ENCODE peak calls at places on chromosome 4, in ten cellular contexts. Y is NB4, E is pancreas, N is AG10803, Z is body of pancreas, T is epithelial cell of proximal tubule, A is tibial artery, O is choroid plexus epithelial cell, K is cardiac muscle cell, P is HepG2. R is an unnamed sample.

GRCh38 chr4:80199004-80199579 is 1.8 kb downstream of the PRDM8 start:
- DNase-seq in E (no peak), Y (no peak), T (no peak), Z (no peak), O (no peak), P (no peak), A (no peak), K (no peak), N (no peak), R (no peak)

GRCh38 chr4:157896726-157897125 is 276.1 kb downstream of the GASK1B start:
- DNase-seq in T (no peak), P (no peak), E (no peak), N (no peak), K (no peak), Z (no peak), O (no peak), Y (no peak), A (no peak), R (no peak)

GRCh38 chr4:149781150-149781549 is 34.5 kb downstream of the IQCM start:
- DNase-seq in Y (peak), P (no peak), E (no peak), N (peak), T (no peak), O (peak), K (peak), Z (no peak), A (no peak), R (peak)

GRCh38 chr4:2141762-2142520 is 82.8 kb downstream of the NAT8L start:
- DNase-seq in Y (no peak), O (peak), Z (no peak), A (no peak), E (no peak), T (no peak), N (no peak), K (peak), P (no peak), R (no peak)

GRCh38 chr4:89000844-89001360 is 56.1 kb downstream of the FAM13A start:
- DNase-seq in Y (peak), P (peak), O (peak), Z (peak), A (no peak), E (no peak), N (peak), T (peak), K (peak), R (peak)

GRCh38 chr4:74125072-74125471 is 26.1 kb upstream of the CXCL2 start:
- DNase-seq in T (no peak), A (no peak), E (no peak), O (no peak), P (no peak), Z (no peak), Y (no peak), N (no peak), K (no peak), R (no peak)

GRCh38 chr4:73718375-73719373 is 21.7 kb upstream of the CXCL8 start:
- DNase-seq in Y (peak), T (peak), N (peak), P (no peak), Z (no peak), A (no peak), K (no peak), O (no peak), E (no peak), R (no peak)

GRCh38 chr4:165378763-165379631 is at the start of gene CPE:
- DNase-seq in Y (peak), A (peak), P (peak), E (peak), N (peak), T (no peak), O (peak), K (peak), Z (peak), R (peak)

GRCh38 chr4:85898236-85898635 is 423.3 kb downstream of the ARHGAP24 start:
- DNase-seq in K (no peak), N (no peak), Y (no peak), E (no peak), Z (no peak), P (no peak), T (peak), O (no peak), A (no peak), R (no peak)

GRCh38 chr4:118849867-118850812 is 14.2 kb upstream of the SEC24D start:
- DNase-seq in E (no peak), P (no peak), Z (no peak), A (no peak), O (peak), T (no peak), K (peak), N (no peak), Y (peak), R (peak)

GRCh38 chr4:30768278-30768677 is 48.1 kb downstream of the PCDH7 start:
- DNase-seq in T (no peak), Y (no peak), E (no peak), K (no peak), P (no peak), A (no peak), O (peak), N (no peak), Z (no peak), R (no peak)

GRCh38 chr4:83342476-83342875 is 7.8 kb upstream of the HPSE start:
- DNase-seq in O (peak), Z (no peak), T (no peak), P (no peak), A (no peak), E (no peak), Y (no peak), N (peak), K (peak), R (no peak)

GRCh38 chr4:128663325-128663724 is 146.2 kb upstream of the JADE1 start:
- DNase-seq in Y (no peak), N (no peak), P (no peak), O (no peak), T (no peak), K (no peak), E (no peak), A (no peak), Z (peak), R (no peak)

GRCh38 chr4:94757192-94758140 is at the start of gene BMPR1B:
- DNase-seq in O (peak), N (peak), A (no peak), K (peak), Z (peak), Y (no peak), E (peak), T (no peak), P (no peak), R (peak)

GRCh38 chr4:16085822-16086221 is 2.0 kb upstream of the PROM1 start:
- DNase-seq in E (no peak), K (no peak), O (no peak), Y (no peak), P (no peak), T (no peak), A (no peak), N (no peak), Z (no peak), R (no peak)

GRCh38 chr4:138892483-138893386 is 122.8 kb upstream of the NOCT start:
- DNase-seq in A (no peak), Z (no peak), N (peak), P (no peak), T (no peak), Y (no peak), O (no peak), K (no peak), E (no peak), R (no peak)

GRCh38 chr4:89712141-89712540 is 124.8 kb downstream of the SNCA start:
- DNase-seq in Y (no peak), K (peak), Z (no peak), N (peak), T (no peak), O (peak), P (no peak), A (no peak), E (no peak), R (peak)

GRCh38 chr4:110900206-110900769 is 277.4 kb upstream of the PITX2 start:
- DNase-seq in Z (no peak), P (no peak), T (peak), K (no peak), Y (no peak), A (no peak), N (peak), E (no peak), O (peak), R (peak)

GRCh38 chr4:39758176-39758575 is 60.2 kb downstream of the UBE2K start:
- DNase-seq in Y (no peak), K (no peak), N (no peak), A (no peak), Z (no peak), E (no peak), P (no peak), O (no peak), T (no peak), R (no peak)

GRCh38 chr4:151807220-151807619 is 46.4 kb upstream of the GATB start:
- DNase-seq in K (peak), O (no peak), T (no peak), E (no peak), Z (no peak), Y (no peak), A (no peak), N (peak), P (no peak), R (no peak)

GRCh38 chr4:120725639-120726585 is 196.6 kb downstream of the PRDM5 start:
- DNase-seq in K (no peak), P (no peak), O (no peak), T (peak), A (no peak), Y (no peak), Z (no peak), N (no peak), E (no peak), R (no peak)

GRCh38 chr4:99379571-99379970 is 27.0 kb upstream of the ADH1C start:
- DNase-seq in A (no peak), K (peak), O (peak), P (no peak), E (no peak), Z (no peak), T (no peak), N (peak), Y (no peak), R (no peak)

GRCh38 chr4:95193391-95194224 is 355.2 kb downstream of the UNC5C start:
- DNase-seq in Y (no peak), E (no peak), Z (no peak), K (no peak), P (no peak), N (no peak), T (no peak), O (peak), A (no peak), R (no peak)

GRCh38 chr4:104571341-104571740 is 76.6 kb upstream of the CXXC4 start:
- DNase-seq in Y (no peak), A (no peak), K (no peak), T (peak), Z (no peak), E (no peak), P (no peak), O (no peak), N (no peak), R (no peak)

GRCh38 chr4:113673450-113673849 is 88.1 kb downstream of the CAMK2D start:
- DNase-seq in T (peak), P (no peak), O (peak), Z (no peak), E (no peak), Y (peak), N (no peak), A (no peak), K (no peak), R (no peak)

GRCh38 chr4:17787315-17787714 is 5.9 kb upstream of the FAM184B start:
- DNase-seq in O (peak), P (no peak), Z (no peak), N (no peak), Y (no peak), T (no peak), A (no peak), K (no peak), E (no peak), R (no peak)

GRCh38 chr4:129972257-129972656 is 876.3 kb downstream of the C4orf33 start:
- DNase-seq in Z (no peak), O (no peak), Y (no peak), N (no peak), T (no peak), K (no peak), P (no peak), E (no peak), A (no peak), R (no peak)
- TF ChIP-seq CTCF in Z (no peak), O (no peak), Y (no peak), N (no peak), T (peak), K (no peak), P (peak), E (no peak), A (no peak), R (no peak)

GRCh38 chr4:147780137-147780777 is 48.4 kb downstream of the ARHGAP10 start:
- DNase-seq in T (no peak), Z (no peak), A (peak), O (no peak), K (no peak), E (no peak), Y (peak), P (no peak), N (no peak), R (no peak)
- H3K4me3 ChIP-seq in T (no peak), Z (no peak), A (no peak), O (no peak), K (no peak), E (no peak), Y (no peak), P (no peak), N (no peak), R (no peak)

DNA sequence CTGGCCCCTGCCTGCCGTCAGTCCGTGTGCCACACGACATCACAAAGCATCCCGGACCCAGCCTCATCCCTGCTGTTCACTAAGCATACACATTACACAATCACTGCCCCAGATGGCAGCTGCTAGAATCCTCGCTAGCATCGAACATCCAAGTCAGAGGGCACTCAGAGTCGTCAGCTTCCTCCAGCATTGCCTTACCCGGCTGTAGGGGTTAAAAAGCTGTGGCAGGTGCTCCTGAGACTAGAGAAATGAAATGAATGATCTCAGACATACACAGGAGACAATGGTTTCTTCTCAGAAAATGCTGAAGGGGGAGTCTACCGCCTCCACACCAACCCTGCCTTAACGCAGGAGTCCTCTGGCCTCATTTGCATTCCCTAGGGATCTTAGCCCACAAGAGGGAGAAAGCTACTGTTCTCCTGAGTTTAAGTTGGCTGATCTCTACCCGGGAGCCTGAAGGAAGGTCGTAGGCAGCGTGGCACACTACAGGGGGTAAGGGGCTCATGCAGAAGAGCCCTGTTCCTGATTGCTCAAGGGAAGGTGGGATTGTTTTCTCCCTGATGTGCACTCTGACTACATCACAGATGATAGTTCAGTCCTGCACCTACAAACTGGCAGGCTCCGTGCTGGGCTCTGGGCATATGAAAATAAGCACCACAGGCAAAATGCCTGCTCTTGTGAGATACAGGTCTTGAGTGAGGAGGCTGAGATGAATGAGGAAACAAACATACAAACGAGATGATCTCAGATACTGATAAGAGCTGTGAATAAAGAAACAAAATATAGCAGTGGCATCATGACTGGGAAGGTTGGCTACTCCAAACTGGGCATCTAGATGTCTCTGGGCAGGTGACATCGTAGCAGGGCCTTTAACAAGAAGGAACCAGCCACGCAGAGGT is 2.6 kb upstream of the KIAA0232 start:
- DNase-seq in Z (peak), N (peak), E (no peak), Y (peak), O (peak), K (peak), P (peak), A (no peak), T (no peak), R (peak)
- TF ChIP-seq CTCF in Z (no peak), N (no peak), E (no peak), Y (no peak), O (no peak), K (peak), P (no peak), A (no peak), T (no peak), R (peak)

GRCh38 chr4:76696109-76696508 is 201.8 kb downstream of the SOWAHB start:
- DNase-seq in P (peak), O (peak), Y (no peak), A (no peak), T (no peak), N (peak), K (no peak), E (no peak), Z (peak), R (no peak)
- H3K4me3 ChIP-seq in P (no peak), O (no peak), Y (no peak), A (no peak), T (no peak), N (no peak), K (no peak), E (no peak), Z (no peak), R (no peak)

GRCh38 chr4:115906428-115906827 is 793.0 kb upstream of the NDST4 start:
- DNase-seq in Y (no peak), E (no peak), Z (no peak), N (no peak), P (no peak), K (no peak), T (no peak), A (no peak), O (no peak), R (no peak)
- TF ChIP-seq CTCF in Y (no peak), E (no peak), Z (no peak), N (no peak), P (no peak), K (no peak), T (no peak), A (no peak), O (no peak), R (no peak)

GRCh38 chr4:125322363-125322730 is 7.6 kb downstream of the FAT4 start:
- DNase-seq in A (no peak), K (peak), N (peak), P (no peak), Z (no peak), Y (no peak), E (no peak), O (peak), T (no peak), R (no peak)
- H3K4me3 ChIP-seq in A (peak), K (no peak), N (peak), P (no peak), Z (no peak), Y (no peak), E (no peak), O (peak), T (peak), R (peak)

R was measured in fibroblast of villous mesenchyme.